ENCODE peak calls at places on chromosomes 13 and 19, in ten cellular contexts. One of them, this sample, is unnamed.
A peak's percentile ranks its signal among the peaks of the same experiment; 100 is the strongest.

GRCh38 chr13:43258771-43259170 is 235.4 kb downstream of the DNAJC15 start:
- DNase-seq in stimulated activated CD4-positive, alpha-beta T cell treated with anti-CD3 and anti-CD28 coated beads, TNF-alpha, amount 100 ng/mL, for 48 hours: no peak
- DNase-seq in GM12892: no peak
- DNase-seq in NCI-H1092: no peak
- DNase-seq in DMS79: no peak
- DNase-seq in endodermal cell: no peak
- DNase-seq in SW 1271: no peak
- DNase-seq in NAMALWA: no peak
- DNase-seq in HFF-Myc: no peak
- DNase-seq in neuronal stem cell: no peak
- DNase-seq in this sample: no peak

GRCh38 chr19:13684021-13684420 is 80.3 kb upstream of the MRI1 start:
- DNase-seq in stimulated activated CD4-positive, alpha-beta T cell treated with anti-CD3 and anti-CD28 coated beads, TNF-alpha, amount 100 ng/mL, for 48 hours: no peak
- DNase-seq in GM12892: no peak
- DNase-seq in NCI-H1092: no peak
- DNase-seq in DMS79: peak; percentile 36
- DNase-seq in endodermal cell: no peak
- DNase-seq in SW 1271: no peak
- DNase-seq in NAMALWA: no peak
- DNase-seq in HFF-Myc: no peak
- DNase-seq in neuronal stem cell: no peak
- DNase-seq in this sample: no peak

GRCh38 chr19:925912-926594 is at the start of gene ARID3A:
- DNase-seq in stimulated activated CD4-positive, alpha-beta T cell treated with anti-CD3 and anti-CD28 coated beads, TNF-alpha, amount 100 ng/mL, for 48 hours: no peak
- DNase-seq in GM12892: peak; percentile 85
- DNase-seq in NCI-H1092: no peak
- DNase-seq in DMS79: no peak
- DNase-seq in endodermal cell: no peak
- DNase-seq in SW 1271: peak; percentile 56
- DNase-seq in NAMALWA: no peak
- DNase-seq in HFF-Myc: no peak
- DNase-seq in neuronal stem cell: no peak
- DNase-seq in this sample: no peak

GRCh38 chr13:92429231-92429630 is 797.4 kb upstream of the GPC6 start:
- DNase-seq in stimulated activated CD4-positive, alpha-beta T cell treated with anti-CD3 and anti-CD28 coated beads, TNF-alpha, amount 100 ng/mL, for 48 hours: no peak
- DNase-seq in GM12892: no peak
- DNase-seq in NCI-H1092: no peak
- DNase-seq in DMS79: no peak
- DNase-seq in endodermal cell: no peak
- DNase-seq in SW 1271: no peak
- DNase-seq in NAMALWA: no peak
- DNase-seq in HFF-Myc: no peak
- DNase-seq in neuronal stem cell: no peak
- DNase-seq in this sample: no peak

GRCh38 chr13:48585456-48585840 is 52.6 kb upstream of the RCBTB2 start:
- DNase-seq in stimulated activated CD4-positive, alpha-beta T cell treated with anti-CD3 and anti-CD28 coated beads, TNF-alpha, amount 100 ng/mL, for 48 hours: no peak
- DNase-seq in GM12892: no peak
- DNase-seq in NCI-H1092: peak; percentile 50
- DNase-seq in DMS79: peak; percentile 71
- DNase-seq in endodermal cell: no peak
- DNase-seq in SW 1271: peak; percentile 20
- DNase-seq in NAMALWA: no peak
- DNase-seq in HFF-Myc: peak; percentile 52
- DNase-seq in neuronal stem cell: peak; percentile 43
- DNase-seq in this sample: no peak

GRCh38 chr19:15297416-15298224 is 34.7 kb downstream of the BRD4 start:
- DNase-seq in stimulated activated CD4-positive, alpha-beta T cell treated with anti-CD3 and anti-CD28 coated beads, TNF-alpha, amount 100 ng/mL, for 48 hours: no peak
- DNase-seq in GM12892: no peak
- DNase-seq in NCI-H1092: no peak
- DNase-seq in DMS79: no peak
- DNase-seq in endodermal cell: no peak
- DNase-seq in SW 1271: no peak
- DNase-seq in NAMALWA: peak; percentile 73
- DNase-seq in HFF-Myc: peak; percentile 55
- DNase-seq in neuronal stem cell: no peak
- DNase-seq in this sample: no peak

GRCh38 chr19:53906211-53907192 is 2.6 kb upstream of the CACNG7 start:
- DNase-seq in stimulated activated CD4-positive, alpha-beta T cell treated with anti-CD3 and anti-CD28 coated beads, TNF-alpha, amount 100 ng/mL, for 48 hours: peak; percentile 65
- DNase-seq in GM12892: peak; percentile 75
- DNase-seq in NCI-H1092: no peak
- DNase-seq in DMS79: no peak
- DNase-seq in endodermal cell: peak; percentile 86
- DNase-seq in SW 1271: peak; percentile 19
- DNase-seq in NAMALWA: peak; percentile 59
- DNase-seq in HFF-Myc: no peak
- DNase-seq in neuronal stem cell: peak; percentile 49
- DNase-seq in this sample: no peak

GRCh38 chr13:43206858-43207257 is 183.5 kb downstream of the DNAJC15 start:
- DNase-seq in stimulated activated CD4-positive, alpha-beta T cell treated with anti-CD3 and anti-CD28 coated beads, TNF-alpha, amount 100 ng/mL, for 48 hours: no peak
- DNase-seq in GM12892: no peak
- DNase-seq in NCI-H1092: no peak
- DNase-seq in DMS79: no peak
- DNase-seq in endodermal cell: no peak
- DNase-seq in SW 1271: no peak
- DNase-seq in NAMALWA: no peak
- DNase-seq in HFF-Myc: no peak
- DNase-seq in neuronal stem cell: no peak
- DNase-seq in this sample: no peak

GRCh38 chr19:34841780-34842179 is 68.8 kb upstream of the ZNF599 start:
- DNase-seq in stimulated activated CD4-positive, alpha-beta T cell treated with anti-CD3 and anti-CD28 coated beads, TNF-alpha, amount 100 ng/mL, for 48 hours: no peak
- DNase-seq in GM12892: no peak
- DNase-seq in NCI-H1092: no peak
- DNase-seq in DMS79: no peak
- DNase-seq in endodermal cell: peak; percentile 54
- DNase-seq in SW 1271: no peak
- DNase-seq in NAMALWA: no peak
- DNase-seq in HFF-Myc: no peak
- DNase-seq in neuronal stem cell: no peak
- DNase-seq in this sample: no peak

GRCh38 chr19:53812335-53812734 is 11.8 kb downstream of the NLRP12 start:
- DNase-seq in stimulated activated CD4-positive, alpha-beta T cell treated with anti-CD3 and anti-CD28 coated beads, TNF-alpha, amount 100 ng/mL, for 48 hours: no peak
- DNase-seq in GM12892: no peak
- DNase-seq in NCI-H1092: no peak
- DNase-seq in DMS79: no peak
- DNase-seq in endodermal cell: peak; percentile 70
- DNase-seq in SW 1271: peak; percentile 3
- DNase-seq in NAMALWA: peak; percentile 33
- DNase-seq in HFF-Myc: no peak
- DNase-seq in neuronal stem cell: no peak
- DNase-seq in this sample: no peak

GRCh38 chr13:112705286-112705685 is 15.4 kb downstream of the ATP11A start:
- DNase-seq in stimulated activated CD4-positive, alpha-beta T cell treated with anti-CD3 and anti-CD28 coated beads, TNF-alpha, amount 100 ng/mL, for 48 hours: no peak
- DNase-seq in GM12892: no peak
- DNase-seq in NCI-H1092: no peak
- DNase-seq in DMS79: no peak
- DNase-seq in endodermal cell: peak; percentile 43
- DNase-seq in SW 1271: no peak
- DNase-seq in NAMALWA: no peak
- DNase-seq in HFF-Myc: no peak
- DNase-seq in neuronal stem cell: no peak
- DNase-seq in this sample: no peak

GRCh38 chr19:47040869-47041268 is 7.6 kb downstream of the TMEM160 start:
- DNase-seq in stimulated activated CD4-positive, alpha-beta T cell treated with anti-CD3 and anti-CD28 coated beads, TNF-alpha, amount 100 ng/mL, for 48 hours: no peak
- DNase-seq in GM12892: no peak
- DNase-seq in NCI-H1092: no peak
- DNase-seq in DMS79: no peak
- DNase-seq in endodermal cell: peak; percentile 32
- DNase-seq in SW 1271: no peak
- DNase-seq in NAMALWA: no peak
- DNase-seq in HFF-Myc: no peak
- DNase-seq in neuronal stem cell: no peak
- DNase-seq in this sample: no peak

GRCh38 chr19:29171525-29171924 is 41.4 kb downstream of the UQCRFS1 start:
- DNase-seq in stimulated activated CD4-positive, alpha-beta T cell treated with anti-CD3 and anti-CD28 coated beads, TNF-alpha, amount 100 ng/mL, for 48 hours: no peak
- DNase-seq in GM12892: no peak
- DNase-seq in NCI-H1092: no peak
- DNase-seq in DMS79: no peak
- DNase-seq in endodermal cell: no peak
- DNase-seq in SW 1271: no peak
- DNase-seq in NAMALWA: no peak
- DNase-seq in HFF-Myc: no peak
- DNase-seq in neuronal stem cell: no peak
- DNase-seq in this sample: no peak

GRCh38 chr13:64938660-64939059 is 2291.5 kb downstream of the PCDH9 start:
- DNase-seq in stimulated activated CD4-positive, alpha-beta T cell treated with anti-CD3 and anti-CD28 coated beads, TNF-alpha, amount 100 ng/mL, for 48 hours: no peak
- DNase-seq in GM12892: no peak
- DNase-seq in NCI-H1092: no peak
- DNase-seq in DMS79: no peak
- DNase-seq in endodermal cell: no peak
- DNase-seq in SW 1271: no peak
- DNase-seq in NAMALWA: no peak
- DNase-seq in HFF-Myc: no peak
- DNase-seq in neuronal stem cell: no peak
- DNase-seq in this sample: no peak

GRCh38 chr13:21453352-21454089 is 5.6 kb downstream of the ZDHHC20 start:
- DNase-seq in stimulated activated CD4-positive, alpha-beta T cell treated with anti-CD3 and anti-CD28 coated beads, TNF-alpha, amount 100 ng/mL, for 48 hours: no peak
- DNase-seq in GM12892: no peak
- DNase-seq in NCI-H1092: no peak
- DNase-seq in DMS79: no peak
- DNase-seq in endodermal cell: no peak
- DNase-seq in SW 1271: no peak
- DNase-seq in NAMALWA: no peak
- DNase-seq in HFF-Myc: no peak
- DNase-seq in neuronal stem cell: no peak
- DNase-seq in this sample: no peak

GRCh38 chr19:480016-480855 is 16.1 kb upstream of the MADCAM1 start:
- DNase-seq in stimulated activated CD4-positive, alpha-beta T cell treated with anti-CD3 and anti-CD28 coated beads, TNF-alpha, amount 100 ng/mL, for 48 hours: peak; percentile 60
- DNase-seq in GM12892: no peak
- DNase-seq in NCI-H1092: peak; percentile 35
- DNase-seq in DMS79: no peak
- DNase-seq in endodermal cell: peak; percentile 92
- DNase-seq in SW 1271: no peak
- DNase-seq in NAMALWA: peak; percentile 49
- DNase-seq in HFF-Myc: no peak
- DNase-seq in neuronal stem cell: peak; percentile 59
- DNase-seq in this sample: no peak

GRCh38 chr13:43688230-43688907 is 98.4 kb downstream of the ENOX1 start:
- DNase-seq in stimulated activated CD4-positive, alpha-beta T cell treated with anti-CD3 and anti-CD28 coated beads, TNF-alpha, amount 100 ng/mL, for 48 hours: no peak
- DNase-seq in GM12892: no peak
- DNase-seq in NCI-H1092: no peak
- DNase-seq in DMS79: no peak
- DNase-seq in endodermal cell: no peak
- DNase-seq in SW 1271: no peak
- DNase-seq in NAMALWA: no peak
- DNase-seq in HFF-Myc: no peak
- DNase-seq in neuronal stem cell: no peak
- DNase-seq in this sample: no peak

GRCh38 chr13:112885782-112886268 is 83.2 kb upstream of the MCF2L start:
- DNase-seq in stimulated activated CD4-positive, alpha-beta T cell treated with anti-CD3 and anti-CD28 coated beads, TNF-alpha, amount 100 ng/mL, for 48 hours: no peak
- DNase-seq in GM12892: no peak
- DNase-seq in NCI-H1092: peak; percentile 83
- DNase-seq in DMS79: peak; percentile 89
- DNase-seq in endodermal cell: peak; percentile 96
- DNase-seq in SW 1271: no peak
- DNase-seq in NAMALWA: no peak
- DNase-seq in HFF-Myc: peak; percentile 61
- DNase-seq in neuronal stem cell: peak; percentile 74
- DNase-seq in this sample: no peak

GRCh38 chr13:23960566-23961156 is 63.4 kb upstream of the C1QTNF9B start:
- DNase-seq in stimulated activated CD4-positive, alpha-beta T cell treated with anti-CD3 and anti-CD28 coated beads, TNF-alpha, amount 100 ng/mL, for 48 hours: no peak
- DNase-seq in GM12892: no peak
- DNase-seq in NCI-H1092: peak; percentile 26
- DNase-seq in DMS79: no peak
- DNase-seq in endodermal cell: peak; percentile 65
- DNase-seq in SW 1271: peak; percentile 21
- DNase-seq in NAMALWA: peak; percentile 50
- DNase-seq in HFF-Myc: no peak
- DNase-seq in neuronal stem cell: peak; percentile 23
- DNase-seq in this sample: no peak

GRCh38 chr13:20230913-20231838 is 943 bp downstream of the GJB6 start:
- DNase-seq in stimulated activated CD4-positive, alpha-beta T cell treated with anti-CD3 and anti-CD28 coated beads, TNF-alpha, amount 100 ng/mL, for 48 hours: no peak
- DNase-seq in GM12892: no peak
- DNase-seq in NCI-H1092: no peak
- DNase-seq in DMS79: no peak
- DNase-seq in endodermal cell: peak; percentile 66
- DNase-seq in SW 1271: no peak
- DNase-seq in NAMALWA: no peak
- DNase-seq in HFF-Myc: no peak
- DNase-seq in neuronal stem cell: no peak
- DNase-seq in this sample: no peak

GRCh38 chr13:31895687-31896086 is 135.9 kb upstream of the FRY start:
- DNase-seq in stimulated activated CD4-positive, alpha-beta T cell treated with anti-CD3 and anti-CD28 coated beads, TNF-alpha, amount 100 ng/mL, for 48 hours: no peak
- DNase-seq in GM12892: no peak
- DNase-seq in NCI-H1092: no peak
- DNase-seq in DMS79: no peak
- DNase-seq in endodermal cell: no peak
- DNase-seq in SW 1271: no peak
- DNase-seq in NAMALWA: no peak
- DNase-seq in HFF-Myc: no peak
- DNase-seq in neuronal stem cell: no peak
- DNase-seq in this sample: no peak

GRCh38 chr13:45807520-45808099 is 43.9 kb downstream of the SIAH3 start:
- DNase-seq in stimulated activated CD4-positive, alpha-beta T cell treated with anti-CD3 and anti-CD28 coated beads, TNF-alpha, amount 100 ng/mL, for 48 hours: no peak
- DNase-seq in GM12892: no peak
- DNase-seq in NCI-H1092: peak; percentile 31
- DNase-seq in DMS79: no peak
- DNase-seq in endodermal cell: peak; percentile 78
- DNase-seq in SW 1271: peak; percentile 72
- DNase-seq in NAMALWA: peak; percentile 50
- DNase-seq in HFF-Myc: no peak
- DNase-seq in neuronal stem cell: peak; percentile 37
- DNase-seq in this sample: no peak

GRCh38 chr13:23673354-23673753 is 103.1 kb downstream of the TNFRSF19 start:
- DNase-seq in stimulated activated CD4-positive, alpha-beta T cell treated with anti-CD3 and anti-CD28 coated beads, TNF-alpha, amount 100 ng/mL, for 48 hours: no peak
- DNase-seq in GM12892: no peak
- DNase-seq in NCI-H1092: no peak
- DNase-seq in DMS79: no peak
- DNase-seq in endodermal cell: no peak
- DNase-seq in SW 1271: no peak
- DNase-seq in NAMALWA: no peak
- DNase-seq in HFF-Myc: peak; percentile 47
- DNase-seq in neuronal stem cell: no peak
- DNase-seq in this sample: no peak

GRCh38 chr19:1855828-1856255 is 7.5 kb downstream of the KLF16 start:
- DNase-seq in stimulated activated CD4-positive, alpha-beta T cell treated with anti-CD3 and anti-CD28 coated beads, TNF-alpha, amount 100 ng/mL, for 48 hours: no peak
- DNase-seq in GM12892: no peak
- DNase-seq in NCI-H1092: no peak
- DNase-seq in DMS79: no peak
- DNase-seq in endodermal cell: peak; percentile 65
- DNase-seq in SW 1271: no peak
- DNase-seq in NAMALWA: peak; percentile 62
- DNase-seq in HFF-Myc: no peak
- DNase-seq in neuronal stem cell: no peak
- DNase-seq in this sample: no peak

GRCh38 chr19:11152318-11153062 is 3.1 kb downstream of the SPC24 start:
- DNase-seq in stimulated activated CD4-positive, alpha-beta T cell treated with anti-CD3 and anti-CD28 coated beads, TNF-alpha, amount 100 ng/mL, for 48 hours: no peak
- DNase-seq in GM12892: no peak
- DNase-seq in NCI-H1092: no peak
- DNase-seq in DMS79: no peak
- DNase-seq in endodermal cell: no peak
- DNase-seq in SW 1271: no peak
- DNase-seq in NAMALWA: no peak
- DNase-seq in HFF-Myc: no peak
- DNase-seq in neuronal stem cell: no peak
- DNase-seq in this sample: no peak

GRCh38 chr19:29001922-29002247 is 211.1 kb downstream of the UQCRFS1 start:
- DNase-seq in stimulated activated CD4-positive, alpha-beta T cell treated with anti-CD3 and anti-CD28 coated beads, TNF-alpha, amount 100 ng/mL, for 48 hours: no peak
- DNase-seq in GM12892: no peak
- DNase-seq in NCI-H1092: no peak
- DNase-seq in DMS79: no peak
- DNase-seq in endodermal cell: no peak
- DNase-seq in SW 1271: no peak
- DNase-seq in NAMALWA: no peak
- DNase-seq in HFF-Myc: no peak
- DNase-seq in neuronal stem cell: no peak
- DNase-seq in this sample: no peak

GRCh38 chr13:25874907-25875306 is 176.9 kb downstream of the SHISA2 start:
- DNase-seq in stimulated activated CD4-positive, alpha-beta T cell treated with anti-CD3 and anti-CD28 coated beads, TNF-alpha, amount 100 ng/mL, for 48 hours: peak; percentile 57
- DNase-seq in GM12892: no peak
- DNase-seq in NCI-H1092: no peak
- DNase-seq in DMS79: no peak
- DNase-seq in endodermal cell: no peak
- DNase-seq in SW 1271: no peak
- DNase-seq in NAMALWA: no peak
- DNase-seq in HFF-Myc: no peak
- DNase-seq in neuronal stem cell: no peak
- DNase-seq in this sample: no peak

GRCh38 chr19:10915511-10916091 is 12.8 kb downstream of the YIPF2 start:
- DNase-seq in stimulated activated CD4-positive, alpha-beta T cell treated with anti-CD3 and anti-CD28 coated beads, TNF-alpha, amount 100 ng/mL, for 48 hours: no peak
- DNase-seq in GM12892: no peak
- DNase-seq in NCI-H1092: no peak
- DNase-seq in DMS79: no peak
- DNase-seq in endodermal cell: no peak
- DNase-seq in SW 1271: peak; percentile 39
- DNase-seq in NAMALWA: no peak
- DNase-seq in HFF-Myc: peak; percentile 93
- DNase-seq in neuronal stem cell: no peak
- DNase-seq in this sample: no peak